ENCODE peak calls at places on chromosomes 16 and 17, in four cellular contexts. T, Q, G and W are unnamed samples.

GRCh38 chr17:68468334-68468733 is 11.0 kb upstream of the WIPI1 start:
- DNase-seq in T (no peak), G (peak; percentile 48), Q (no peak), W (no peak)

GRCh38 chr17:17354560-17355357 is 51.6 kb downstream of the NT5M start:
- DNase-seq in T (peak; percentile 72), Q (peak; percentile 33), G (peak; percentile 36), W (peak; percentile 66)

GRCh38 chr17:58329035-58329807 is 626 bp upstream of the TSPOAP1 start:
- DNase-seq in G (no peak), T (no peak), Q (peak; percentile 52), W (peak; percentile 75)

GRCh38 chr17:7676533-7676932 is 10.8 kb downstream of the TP53 start:
- DNase-seq in T (no peak), G (no peak), Q (no peak), W (no peak)

GRCh38 chr17:77467513-77467912 is 326.7 kb downstream of the SEC14L1 start:
- DNase-seq in G (no peak), T (no peak), Q (no peak), W (no peak)

GRCh38 chr16:4660454-4661007 is 32.8 kb upstream of the NUDT16L1 start:
- DNase-seq in G (peak; percentile 85), T (peak; percentile 73), Q (peak; percentile 61), W (no peak)

GRCh38 chr17:72239548-72239947 is 118.7 kb downstream of the SOX9 start:
- DNase-seq in T (no peak), Q (no peak), G (no peak), W (no peak)

GRCh38 chr17:75850928-75851692 is 4.0 kb downstream of the WBP2 start:
- DNase-seq in Q (no peak), T (no peak), G (peak; percentile 65), W (no peak)

GRCh38 chr17:19728114-19728495 is 11.7 kb upstream of the SLC47A2 start:
- DNase-seq in T (peak; percentile 65), G (peak; percentile 50), Q (no peak), W (no peak)

GRCh38 chr17:32772453-32773025 is 104.4 kb downstream of the MYO1D start:
- DNase-seq in T (no peak), Q (no peak), G (no peak), W (no peak)

GRCh38 chr16:2091722-2092620 is 43.7 kb downstream of the PKD1 start:
- DNase-seq in Q (no peak), G (no peak), T (no peak), W (no peak)

GRCh38 chr17:41758601-41759000 is 24.2 kb upstream of the HAP1 start:
- DNase-seq in T (no peak), Q (no peak), G (no peak), W (no peak)

GRCh38 chr16:9844361-9844760 is 337.9 kb downstream of the GRIN2A start:
- DNase-seq in Q (no peak), T (no peak), G (peak; percentile 75), W (no peak)

GRCh38 chr16:1535391-1536291 is 2.2 kb downstream of the TMEM204 start:
- DNase-seq in T (no peak), Q (no peak), G (no peak), W (no peak)

GRCh38 chr17:40062347-40063033 is at the start of gene THRA:
- DNase-seq in T (peak; percentile 55), G (no peak), Q (peak; percentile 58), W (peak; percentile 79)

GRCh38 chr16:47463771-47464624 is 2.9 kb downstream of the PHKB start:
- DNase-seq in Q (no peak), G (no peak), T (no peak), W (no peak)

GRCh38 chr17:16980813-16981731 is 9.2 kb upstream of the TNFRSF13B start:
- DNase-seq in G (no peak), Q (no peak), T (peak; percentile 82), W (peak; percentile 64)

GRCh38 chr17:17797119-17797809 is 39.5 kb downstream of the SREBF1 start:
- DNase-seq in T (no peak), Q (no peak), G (no peak), W (no peak)

GRCh38 chr17:19448341-19449268 is 37.6 kb downstream of the RNF112 start:
- DNase-seq in G (peak; percentile 98), Q (no peak), T (no peak), W (no peak)

GRCh38 chr16:84141143-84141670 is 3.8 kb downstream of the HSDL1 start:
- DNase-seq in T (no peak), Q (no peak), G (no peak), W (no peak)

GRCh38 chr17:30586818-30587595 is 109.8 kb downstream of the GOSR1 start:
- DNase-seq in Q (no peak), G (peak; percentile 87), T (no peak), W (no peak)

GRCh38 chr17:6274310-6274709 is 160.6 kb downstream of the AIPL1 start:
- DNase-seq in G (no peak), T (no peak), Q (no peak), W (no peak)

GRCh38 chr16:23137818-23138217 is 11.4 kb downstream of the USP31 start:
- DNase-seq in G (no peak), T (no peak), Q (no peak), W (no peak)

GRCh38 chr16:81445143-81445922 is 725 bp downstream of the CMIP start:
- DNase-seq in Q (no peak), T (peak; percentile 15), G (peak; percentile 41), W (peak; percentile 50)

GRCh38 chr17:57420674-57421392 is 164.5 kb downstream of the MSI2 start:
- DNase-seq in G (no peak), T (peak; percentile 54), Q (no peak), W (no peak)

GRCh38 chr17:39591958-39592954 is 15.5 kb downstream of the NEUROD2 start:
- DNase-seq in Q (no peak), T (no peak), G (peak; percentile 30), W (no peak)

GRCh38 chr16:19601083-19601976 is 45.8 kb downstream of the VPS35L start:
- DNase-seq in T (peak; percentile 21), Q (peak; percentile 3), G (peak; percentile 18), W (no peak)

GRCh38 chr16:11254913-11255736 is 879 bp downstream of the SOCS1 start:
- DNase-seq in T (peak; percentile 37), Q (peak; percentile 43), G (peak; percentile 69), W (peak; percentile 61)

GRCh38 chr16:3017806-3018506 is at the start of gene CLDN6:
- DNase-seq in Q (no peak), T (peak; percentile 11), G (no peak), W (no peak)

GRCh38 chr16:53960954-53961616 is 257.1 kb downstream of the FTO start:
- DNase-seq in T (no peak), Q (no peak), G (no peak), W (no peak)